ENCODE peak calls at places on chromosome 16, in nine cellular contexts. C is hepatocyte, Z is IMR-90, J is prostate gland, G is H9, D is neural progenitor cell, U is A549, B is heart left ventricle, P is uterus. I is an unnamed sample.

GRCh38 chr16:54867302-54867832 is 63.3 kb upstream of the IRX5 start:
- DNase-seq in C (no peak), G (no peak), J (no peak), D (no peak), U (no peak), B (no peak), Z (no peak), P (no peak), I (no peak)

GRCh38 chr16:57711-58110 is 4.1 kb downstream of the SNRNP25 start:
- DNase-seq in U (no peak), B (no peak), G (no peak), D (no peak), P (no peak), J (no peak), C (no peak), Z (peak; percentile 56), I (no peak)

GRCh38 chr16:15032547-15033308 is 23.1 kb downstream of the NTAN1 start:
- DNase-seq in P (no peak), U (no peak), B (no peak), Z (peak; percentile 31), C (no peak), J (no peak), D (no peak), G (peak; percentile 10), I (no peak)

GRCh38 chr16:8739989-8740704 is 57.3 kb downstream of the TMEM186 start:
- DNase-seq in J (no peak), C (no peak), D (no peak), B (no peak), G (no peak), P (no peak), Z (no peak), U (no peak), I (no peak)

GRCh38 chr16:80367037-80367658 is 173.6 kb upstream of the DYNLRB2 start:
- DNase-seq in D (no peak), G (no peak), U (no peak), J (no peak), B (no peak), P (no peak), C (no peak), Z (no peak), I (no peak)

GRCh38 chr16:87947356-87948118 is 3.7 kb upstream of the BANP start:
- DNase-seq in C (no peak), G (no peak), J (no peak), P (no peak), Z (no peak), D (no peak), U (no peak), B (no peak), I (no peak)

GRCh38 chr16:80356365-80356764 is 184.4 kb upstream of the DYNLRB2 start:
- DNase-seq in U (no peak), G (no peak), P (no peak), Z (no peak), C (no peak), D (no peak), J (no peak), B (no peak), I (no peak)

GRCh38 chr16:81558444-81559175 is 114.0 kb downstream of the CMIP start:
- DNase-seq in P (no peak), G (no peak), C (peak; percentile 90), B (no peak), D (peak; percentile 24), U (peak; percentile 82), J (peak; percentile 89), Z (no peak), I (no peak)

GRCh38 chr16:10965440-10966039 is 21.2 kb downstream of the CLEC16A start:
- DNase-seq in B (no peak), C (no peak), G (no peak), Z (no peak), J (no peak), U (no peak), P (no peak), D (no peak), I (no peak)

GRCh38 chr16:1871974-1872635 is at the start of gene MEIOB:
- DNase-seq in B (no peak), D (peak; percentile 87), Z (no peak), J (no peak), C (peak; percentile 44), P (no peak), G (peak; percentile 90), U (peak; percentile 82), I (no peak)

GRCh38 chr16:66224186-66224585 is 142.3 kb upstream of the CDH5 start:
- DNase-seq in G (no peak), P (no peak), U (no peak), C (no peak), B (no peak), D (no peak), J (no peak), Z (no peak), I (no peak)
- H3K27ac ChIP-seq in G (no peak overlapping the region), P (no peak overlapping the region), U (no peak overlapping the region), C (no peak overlapping the region), B (no peak overlapping the region), D (no peak overlapping the region), J (no peak overlapping the region), Z (no peak overlapping the region), I (no peak overlapping the region)

GRCh38 chr16:16096161-16096857 is 127.0 kb downstream of the ABCC6 start:
- DNase-seq in G (no peak), Z (peak; percentile 82), B (no peak), U (no peak), J (peak; percentile 24), C (no peak), D (peak; percentile 18), P (peak; percentile 84), I (peak; percentile 87)
- H3K27ac ChIP-seq in G (no peak overlapping the region), Z (peak overlapping the region; percentile 84), B (no peak overlapping the region), U (peak overlapping the region; percentile 56), J (peak overlapping the region; percentile 79), C (no peak overlapping the region), D (no peak overlapping the region), P (peak overlapping the region; percentile 85), I (peak overlapping the region; percentile 89)

DNA sequence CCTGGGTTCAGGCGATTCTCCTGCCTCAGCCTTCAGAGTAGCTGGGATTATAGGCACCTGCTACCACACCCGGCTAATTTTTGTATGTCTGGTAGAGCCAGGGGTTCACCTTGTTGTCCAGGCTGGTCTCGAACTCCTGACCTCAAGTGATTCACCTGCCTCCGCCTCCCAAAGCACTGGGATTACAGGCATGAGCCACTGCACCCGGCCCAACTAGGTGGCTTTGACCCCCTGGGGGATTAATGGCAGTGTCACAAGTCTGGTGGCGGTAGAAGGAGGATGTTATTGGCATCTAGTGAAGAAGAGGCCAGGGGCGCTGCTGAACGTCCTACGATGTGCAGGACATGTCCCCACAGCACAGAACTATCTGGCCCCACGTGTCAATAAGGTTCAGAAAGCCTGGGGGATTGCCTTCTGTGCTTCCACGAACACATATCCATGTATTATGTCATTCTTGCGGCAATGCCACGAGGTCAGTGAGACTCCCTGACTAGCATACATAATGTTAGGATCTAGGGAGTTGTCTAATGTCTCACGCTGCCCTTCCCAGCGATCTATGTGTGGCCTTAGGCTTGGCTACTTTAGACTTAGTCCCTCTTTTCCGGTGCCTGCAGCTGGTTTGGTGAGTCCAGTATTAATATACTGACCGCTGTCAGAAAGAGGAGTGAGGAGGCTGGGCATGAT is 75.8 kb downstream of the ABCC6 start:
- DNase-seq in G (no peak), B (no peak), D (no peak), P (no peak), J (no peak), Z (no peak), C (no peak), U (no peak), I (no peak)
- H3K27ac ChIP-seq in G (no peak overlapping the region), B (no peak overlapping the region), D (no peak overlapping the region), P (no peak overlapping the region), J (no peak overlapping the region), Z (no peak overlapping the region), C (no peak overlapping the region), U (no peak overlapping the region), I (no peak overlapping the region)

GRCh38 chr16:90019201-90019542 is at the start of gene DBNDD1:
- DNase-seq in D (no peak), B (no peak), G (peak; percentile 47), J (no peak), Z (no peak), C (no peak), U (no peak), P (no peak), I (no peak)

GRCh38 chr16:90015586-90016338 is 3.5 kb downstream of the DBNDD1 start:
- DNase-seq in B (no peak), U (no peak), Z (no peak), G (no peak), J (no peak), D (no peak), P (no peak), C (no peak), I (no peak)

GRCh38 chr16:90018297-90019200 is 707 bp downstream of the DBNDD1 start:
- DNase-seq in B (no peak), D (peak; percentile 58), J (peak; percentile 30), C (peak; percentile 56), U (peak; percentile 67), G (peak; percentile 57), Z (no peak), P (no peak), I (no peak)

GRCh38 chr16:90019543-90020259 is 445 bp upstream of the DBNDD1 start:
- DNase-seq in G (peak; percentile 70), J (no peak), P (no peak), C (peak; percentile 80), U (peak; percentile 47), Z (peak; percentile 89), B (no peak), D (peak; percentile 85), I (no peak)

DNA sequence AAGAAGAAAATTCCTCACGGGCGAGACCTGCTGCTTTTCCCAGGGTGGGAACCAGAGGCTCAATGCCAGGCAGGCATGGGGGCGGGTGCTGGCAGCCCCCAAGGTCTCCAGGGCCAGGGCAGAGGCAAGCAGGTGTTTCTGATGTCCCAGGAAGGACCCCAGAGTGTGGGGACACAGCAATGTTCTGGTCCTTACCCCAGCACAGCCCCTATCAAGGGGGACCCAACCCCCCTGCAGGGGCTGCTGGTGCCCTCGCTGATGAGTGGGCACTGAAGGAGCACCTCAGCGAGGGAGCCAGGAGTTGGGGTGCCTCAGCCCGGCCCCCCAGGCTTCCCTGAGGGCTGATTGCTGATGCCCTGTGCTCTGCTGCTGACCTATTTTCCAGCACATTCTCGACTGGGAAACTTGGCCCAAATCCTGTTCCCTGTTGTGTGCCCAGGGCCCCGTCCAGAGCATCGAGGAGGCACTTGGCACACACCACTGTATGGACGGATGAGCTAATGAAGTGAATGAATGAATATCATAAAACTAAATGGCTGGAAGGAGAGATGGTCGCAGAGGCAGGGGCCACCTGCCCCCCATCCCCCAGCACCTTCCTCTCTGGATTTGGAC is 2.8 kb downstream of the DBNDD1 start:
- DNase-seq in P (no peak), J (no peak), U (no peak), Z (no peak), B (no peak), D (no peak), G (no peak), C (no peak), I (no peak)
- H3K27ac ChIP-seq in P (no peak overlapping the region), J (no peak overlapping the region), U (no peak overlapping the region), Z (no peak overlapping the region), B (no peak overlapping the region), D (no peak overlapping the region), G (no peak overlapping the region), C (no peak overlapping the region), I (peak overlapping the region; percentile 43)